ENCODE peak calls at places on chromosomes 2 and 18, in five cellular contexts. One of them, this sample, is unnamed.

GRCh38 chr2:206160124-206160806 is 570 bp downstream of the EEF1B2 start:
- DNase-seq in stimulated activated CD4-positive, alpha-beta T cell treated with anti-CD3 and anti-CD28 coated beads, Interleukin-15, amount 100 ng/mL, for 24 hours: peak
- DNase-seq in A549: no peak
- DNase-seq in endodermal cell: no peak
- DNase-seq in retina: no peak
- DNase-seq in this sample: no peak

GRCh38 chr2:116879646-116880045 is 934.8 kb upstream of the DDX18 start:
- DNase-seq in A549: no peak
- DNase-seq in stimulated activated CD4-positive, alpha-beta T cell treated with anti-CD3 and anti-CD28 coated beads, Interleukin-15, amount 100 ng/mL, for 24 hours: no peak
- DNase-seq in retina: no peak
- DNase-seq in endodermal cell: no peak
- DNase-seq in this sample: no peak

GRCh38 chr18:9658111-9658641 is 43.8 kb upstream of the PPP4R1 start:
- DNase-seq in retina: no peak
- DNase-seq in endodermal cell: no peak
- DNase-seq in A549: no peak
- DNase-seq in stimulated activated CD4-positive, alpha-beta T cell treated with anti-CD3 and anti-CD28 coated beads, Interleukin-15, amount 100 ng/mL, for 24 hours: no peak
- DNase-seq in this sample: no peak

GRCh38 chr2:151999058-151999457 is 99.8 kb downstream of the CACNB4 start:
- DNase-seq in endodermal cell: peak
- DNase-seq in A549: peak
- DNase-seq in retina: peak
- DNase-seq in stimulated activated CD4-positive, alpha-beta T cell treated with anti-CD3 and anti-CD28 coated beads, Interleukin-15, amount 100 ng/mL, for 24 hours: peak
- DNase-seq in this sample: peak

GRCh38 chr2:239244625-239245024 is 156.2 kb downstream of the HDAC4 start:
- DNase-seq in stimulated activated CD4-positive, alpha-beta T cell treated with anti-CD3 and anti-CD28 coated beads, Interleukin-15, amount 100 ng/mL, for 24 hours: no peak
- DNase-seq in A549: no peak
- DNase-seq in retina: no peak
- DNase-seq in endodermal cell: no peak
- DNase-seq in this sample: no peak

GRCh38 chr2:141968377-141968920 is 162.4 kb downstream of the LRP1B start:
- DNase-seq in retina: no peak
- DNase-seq in A549: no peak
- DNase-seq in endodermal cell: no peak
- DNase-seq in stimulated activated CD4-positive, alpha-beta T cell treated with anti-CD3 and anti-CD28 coated beads, Interleukin-15, amount 100 ng/mL, for 24 hours: no peak
- DNase-seq in this sample: no peak

GRCh38 chr2:206203331-206203730 is 43.6 kb downstream of the EEF1B2 start:
- DNase-seq in A549: no peak
- DNase-seq in endodermal cell: no peak
- DNase-seq in retina: no peak
- DNase-seq in stimulated activated CD4-positive, alpha-beta T cell treated with anti-CD3 and anti-CD28 coated beads, Interleukin-15, amount 100 ng/mL, for 24 hours: no peak
- DNase-seq in this sample: no peak

GRCh38 chr2:65818873-65819451 is 386.6 kb upstream of the SPRED2 start:
- DNase-seq in endodermal cell: no peak
- DNase-seq in A549: no peak
- DNase-seq in retina: no peak
- DNase-seq in stimulated activated CD4-positive, alpha-beta T cell treated with anti-CD3 and anti-CD28 coated beads, Interleukin-15, amount 100 ng/mL, for 24 hours: no peak
- DNase-seq in this sample: no peak

GRCh38 chr2:74457129-74457548 is 1.1 kb upstream of the WBP1 start:
- DNase-seq in retina: peak
- DNase-seq in endodermal cell: no peak
- DNase-seq in A549: no peak
- DNase-seq in stimulated activated CD4-positive, alpha-beta T cell treated with anti-CD3 and anti-CD28 coated beads, Interleukin-15, amount 100 ng/mL, for 24 hours: no peak
- DNase-seq in this sample: no peak

GRCh38 chr18:21004721-21005120 is 106.9 kb downstream of the ROCK1 start:
- DNase-seq in stimulated activated CD4-positive, alpha-beta T cell treated with anti-CD3 and anti-CD28 coated beads, Interleukin-15, amount 100 ng/mL, for 24 hours: no peak
- DNase-seq in retina: no peak
- DNase-seq in A549: no peak
- DNase-seq in endodermal cell: no peak
- DNase-seq in this sample: no peak

GRCh38 chr2:67797801-67798535 is 264.8 kb downstream of the C1D start:
- DNase-seq in retina: no peak
- DNase-seq in A549: no peak
- DNase-seq in stimulated activated CD4-positive, alpha-beta T cell treated with anti-CD3 and anti-CD28 coated beads, Interleukin-15, amount 100 ng/mL, for 24 hours: no peak
- DNase-seq in endodermal cell: no peak
- DNase-seq in this sample: no peak

GRCh38 chr2:215900865-215901264 is 112.5 kb downstream of the MREG start:
- DNase-seq in retina: no peak
- DNase-seq in endodermal cell: no peak
- DNase-seq in stimulated activated CD4-positive, alpha-beta T cell treated with anti-CD3 and anti-CD28 coated beads, Interleukin-15, amount 100 ng/mL, for 24 hours: no peak
- DNase-seq in A549: no peak
- DNase-seq in this sample: no peak

GRCh38 chr2:240021488-240022104 is 3.5 kb downstream of the NDUFA10 start:
- DNase-seq in endodermal cell: peak
- DNase-seq in A549: peak
- DNase-seq in retina: peak
- DNase-seq in stimulated activated CD4-positive, alpha-beta T cell treated with anti-CD3 and anti-CD28 coated beads, Interleukin-15, amount 100 ng/mL, for 24 hours: peak
- DNase-seq in this sample: peak

GRCh38 chr18:44495151-44495550 is 185.5 kb upstream of the SETBP1 start:
- DNase-seq in A549: no peak
- DNase-seq in retina: no peak
- DNase-seq in endodermal cell: no peak
- DNase-seq in stimulated activated CD4-positive, alpha-beta T cell treated with anti-CD3 and anti-CD28 coated beads, Interleukin-15, amount 100 ng/mL, for 24 hours: no peak
- DNase-seq in this sample: no peak

GRCh38 chr18:50803579-50803978 is 16.2 kb downstream of the MRO start:
- DNase-seq in endodermal cell: no peak
- DNase-seq in A549: no peak
- DNase-seq in retina: no peak
- DNase-seq in stimulated activated CD4-positive, alpha-beta T cell treated with anti-CD3 and anti-CD28 coated beads, Interleukin-15, amount 100 ng/mL, for 24 hours: no peak
- DNase-seq in this sample: no peak

GRCh38 chr2:68435605-68436004 is 31.5 kb downstream of the FBXO48 start:
- DNase-seq in endodermal cell: no peak
- DNase-seq in stimulated activated CD4-positive, alpha-beta T cell treated with anti-CD3 and anti-CD28 coated beads, Interleukin-15, amount 100 ng/mL, for 24 hours: no peak
- DNase-seq in retina: no peak
- DNase-seq in A549: no peak
- DNase-seq in this sample: no peak

GRCh38 chr18:13376298-13376840 is 157.8 kb downstream of the LDLRAD4 start:
- DNase-seq in stimulated activated CD4-positive, alpha-beta T cell treated with anti-CD3 and anti-CD28 coated beads, Interleukin-15, amount 100 ng/mL, for 24 hours: peak
- DNase-seq in retina: peak
- DNase-seq in A549: no peak
- DNase-seq in endodermal cell: peak
- DNase-seq in this sample: no peak

GRCh38 chr2:230885467-230886130 is 20.9 kb downstream of the ITM2C start:
- DNase-seq in stimulated activated CD4-positive, alpha-beta T cell treated with anti-CD3 and anti-CD28 coated beads, Interleukin-15, amount 100 ng/mL, for 24 hours: no peak
- DNase-seq in A549: no peak
- DNase-seq in endodermal cell: peak
- DNase-seq in retina: peak
- DNase-seq in this sample: no peak